ENCODE peak calls at places on chromosomes 7 and 10, in eight cellular contexts. E, W, K, I, J, B, X and G are unnamed samples.

GRCh38 chr7:134907639-134908038 is 78.7 kb upstream of the AGBL3 start:
- DNase-seq in E (no peak), W (no peak), K (no peak), I (no peak), J (peak; percentile 65), B (no peak), X (no peak), G (no peak)

GRCh38 chr7:130872341-130872740 is 138.3 kb upstream of the KLF14 start:
- DNase-seq in E (no peak), W (no peak), K (no peak), I (no peak), J (no peak), B (no peak), X (no peak), G (no peak)

GRCh38 chr10:97843296-97843671 is 6.4 kb upstream of the GOLGA7B start:
- DNase-seq in E (no peak), W (no peak), K (peak; percentile 99), I (no peak), J (peak; percentile 5), B (no peak), X (no peak), G (no peak)

GRCh38 chr10:14543048-14543903 is 212.6 kb upstream of the FRMD4A start:
- DNase-seq in E (peak; percentile 24), W (peak; percentile 40), K (peak; percentile 4), I (no peak), J (peak; percentile 82), B (no peak), X (peak; percentile 64), G (no peak)

GRCh38 chr10:76072384-76072783 is 641.0 kb downstream of the LRMDA start:
- DNase-seq in E (no peak), W (no peak), K (no peak), I (no peak), J (no peak), B (no peak), X (no peak), G (no peak)

GRCh38 chr10:110774069-110775021 is 97.4 kb upstream of the PDCD4 start:
- DNase-seq in E (peak; percentile 96), W (peak; percentile 84), K (no peak), I (peak; percentile 97), J (peak; percentile 53), B (peak; percentile 5), X (no peak), G (no peak)

GRCh38 chr10:25661632-25662031 is 272.4 kb upstream of the MYO3A start:
- DNase-seq in E (no peak), W (peak; percentile 11), K (no peak), I (no peak), J (no peak), B (no peak), X (no peak), G (no peak)

GRCh38 chr7:100944138-100944537 is 5.2 kb upstream of the MUC3A start:
- DNase-seq in E (no peak), W (no peak), K (no peak), I (no peak), J (no peak), B (no peak), X (no peak), G (no peak)

GRCh38 chr7:133961724-133962123 is 165.4 kb upstream of the LRGUK start:
- DNase-seq in E (no peak), W (no peak), K (no peak), I (no peak), J (no peak), B (no peak), X (no peak), G (no peak)

GRCh38 chr10:119166111-119166500 is 592 bp upstream of the SFXN4 start:
- DNase-seq in E (no peak), W (no peak), K (peak; percentile 67), I (no peak), J (no peak), B (no peak), X (no peak), G (no peak)

GRCh38 chr7:12199363-12199762 is 11.7 kb upstream of the TMEM106B start:
- DNase-seq in E (no peak), W (peak; percentile 86), K (no peak), I (peak; percentile 85), J (peak; percentile 12), B (no peak), X (no peak), G (no peak)

GRCh38 chr7:32070406-32071360 is at the start of gene PDE1C:
- DNase-seq in E (no peak), W (no peak), K (peak; percentile 24), I (no peak), J (no peak), B (no peak), X (no peak), G (no peak)

GRCh38 chr10:59240581-59241183 is 64.2 kb downstream of the PHYHIPL start:
- DNase-seq in E (no peak), W (peak; percentile 42), K (peak; percentile 44), I (peak; percentile 36), J (peak; percentile 77), B (no peak), X (no peak), G (no peak)

GRCh38 chr7:2036786-2037185 is 196.0 kb downstream of the MAD1L1 start:
- DNase-seq in E (no peak), W (no peak), K (no peak), I (no peak), J (no peak), B (no peak), X (no peak), G (no peak)

GRCh38 chr7:70764004-70764691 is 367.8 kb upstream of the GALNT17 start:
- DNase-seq in E (peak; percentile 57), W (no peak), K (no peak), I (no peak), J (no peak), B (no peak), X (no peak), G (no peak)

GRCh38 chr7:128836729-128837348 is 6.6 kb downstream of the FLNC start:
- DNase-seq in E (no peak), W (no peak), K (no peak), I (no peak), J (no peak), B (no peak), X (no peak), G (no peak)

GRCh38 chr10:69383485-69384089 is 33.1 kb downstream of the TACR2 start:
- DNase-seq in E (no peak), W (peak; percentile 79), K (no peak), I (no peak), J (peak; percentile 67), B (no peak), X (no peak), G (no peak)

GRCh38 chr7:37083311-37084096 is 359.2 kb upstream of the AOAH start:
- DNase-seq in E (no peak), W (peak; percentile 11), K (no peak), I (no peak), J (peak; percentile 65), B (no peak), X (no peak), G (no peak)

GRCh38 chr10:128863411-128863810 is 603.6 kb upstream of the MGMT start:
- DNase-seq in E (no peak), W (no peak), K (no peak), I (no peak), J (no peak), B (no peak), X (no peak), G (no peak)

GRCh38 chr10:114917927-114918672 is 19.9 kb upstream of the TRUB1 start:
- DNase-seq in E (no peak), W (peak; percentile 78), K (peak; percentile 61), I (peak; percentile 48), J (no peak), B (no peak), X (no peak), G (no peak)

GRCh38 chr10:90862908-90863514 is 5.2 kb upstream of the HTR7 start:
- DNase-seq in E (no peak), W (peak; percentile 56), K (peak; percentile 4), I (peak; percentile 30), J (peak; percentile 72), B (no peak), X (no peak), G (no peak)

GRCh38 chr10:77844713-77845454 is 81.7 kb downstream of the DLG5 start:
- DNase-seq in E (no peak), W (peak; percentile 88), K (no peak), I (peak; percentile 84), J (peak; percentile 82), B (no peak), X (no peak), G (no peak)

GRCh38 chr10:103545771-103546281 is 52.3 kb downstream of the NEURL1 start:
- DNase-seq in E (no peak), W (no peak), K (peak; percentile 81), I (peak; percentile 57), J (no peak), B (no peak), X (no peak), G (no peak)

GRCh38 chr10:50244201-50244600 is 7.1 kb downstream of the ASAH2 start:
- DNase-seq in E (no peak), W (no peak), K (no peak), I (no peak), J (no peak), B (no peak), X (no peak), G (no peak)